ENCODE peak calls at places on chromosomes 1 and 21, in six cellular contexts. I is osteoblast, S is astrocyte of the cerebellum, M is cardiac fibroblast, B is osteocyte, R is esophagus squamous epithelium. V is an unnamed sample.

GRCh38 chr1:2230781-2231666 is 2.9 kb downstream of the SKI start:
- DNase-seq in B (peak), R (no peak), I (peak), M (peak), S (no peak), V (peak)

GRCh38 chr1:192702212-192702993 is 66.5 kb downstream of the RGS13 start:
- DNase-seq in S (peak), R (no peak), M (peak), B (no peak), I (no peak), V (no peak)

GRCh38 chr1:54249798-54250497 is 50.0 kb downstream of the MRPL37 start:
- DNase-seq in B (no peak), I (peak), S (no peak), M (peak), R (no peak), V (no peak)

GRCh38 chr1:183090386-183091006 is 67.3 kb downstream of the LAMC1 start:
- DNase-seq in I (no peak), S (no peak), B (no peak), M (peak), R (no peak), V (no peak)

GRCh38 chr1:24745711-24746582 is 700 bp downstream of the CLIC4 start:
- DNase-seq in B (no peak), S (peak), R (no peak), I (peak), M (peak), V (no peak)

GRCh38 chr1:47752048-47752451 is 245.1 kb downstream of the TRABD2B start:
- DNase-seq in S (no peak), M (no peak), R (no peak), I (no peak), B (no peak), V (peak)

GRCh38 chr1:226993676-226994356 is 53.7 kb downstream of the COQ8A start:
- DNase-seq in B (no peak), M (no peak), I (no peak), R (no peak), S (no peak), V (no peak)

GRCh38 chr1:59057211-59057694 is 239.6 kb upstream of the FGGY start:
- DNase-seq in B (peak), M (peak), I (peak), S (peak), R (no peak), V (peak)

GRCh38 chr21:44353200-44353970 is at the start of gene TRPM2:
- DNase-seq in R (no peak), S (no peak), B (no peak), M (peak), I (peak), V (no peak)

GRCh38 chr21:15874610-15875009 is 144.8 kb downstream of the USP25 start:
- DNase-seq in B (no peak), S (no peak), R (no peak), M (peak), I (no peak), V (no peak)

GRCh38 chr1:226702318-226702956 is 36.6 kb downstream of the ITPKB start:
- DNase-seq in M (peak), B (no peak), R (no peak), S (no peak), I (peak), V (no peak)

GRCh38 chr1:59219926-59220325 is 77.0 kb upstream of the FGGY start:
- DNase-seq in M (no peak), B (no peak), R (no peak), S (no peak), I (no peak), V (no peak)

GRCh38 chr1:151710187-151710586 is 6.4 kb downstream of the CELF3 start:
- DNase-seq in B (no peak), I (peak), M (peak), S (no peak), R (no peak), V (no peak)

GRCh38 chr1:154819628-154820590 is 50.2 kb downstream of the KCNN3 start:
- DNase-seq in M (peak), R (no peak), I (peak), S (no peak), B (no peak), V (no peak)

GRCh38 chr1:167499106-167499505 is 19.2 kb downstream of the CD247 start:
- DNase-seq in I (no peak), S (no peak), B (no peak), R (no peak), M (no peak), V (no peak)

GRCh38 chr1:237287876-237288517 is 246.0 kb downstream of the RYR2 start:
- DNase-seq in M (no peak), S (no peak), B (no peak), I (no peak), R (no peak), V (no peak)

GRCh38 chr1:75723989-75724471 is 479 bp upstream of the ACADM start:
- DNase-seq in R (no peak), I (peak), B (peak), M (peak), S (no peak), V (peak)

GRCh38 chr1:201903135-201903534 is 14.4 kb downstream of the SHISA4 start:
- DNase-seq in I (peak), R (no peak), M (peak), B (no peak), S (no peak), V (no peak)

GRCh38 chr1:183097438-183098051 is 74.3 kb downstream of the LAMC1 start:
- DNase-seq in R (no peak), M (peak), I (no peak), S (no peak), B (no peak), V (no peak)

GRCh38 chr1:47031059-47031458 is 7.6 kb downstream of the CYP4X1 start:
- DNase-seq in I (no peak), S (peak), R (no peak), B (no peak), M (peak), V (no peak)

GRCh38 chr1:61081637-61082335 is 575 bp upstream of the NFIA start:
- DNase-seq in R (no peak), I (peak), M (peak), S (no peak), B (no peak), V (no peak)

GRCh38 chr1:199157494-199157893 is 518.7 kb downstream of the PTPRC start:
- DNase-seq in I (no peak), S (peak), B (no peak), R (no peak), M (peak), V (no peak)

GRCh38 chr1:84653130-84653680 is 37.1 kb downstream of the SSX2IP start:
- DNase-seq in M (peak), S (no peak), B (no peak), R (no peak), I (peak), V (no peak)

GRCh38 chr1:210483821-210484220 is 155.1 kb downstream of the HHAT start:
- DNase-seq in S (no peak), M (no peak), R (no peak), I (no peak), B (no peak), V (no peak)

GRCh38 chr1:243982451-243983018 is 68.5 kb upstream of the ZBTB18 start:
- DNase-seq in M (no peak), I (no peak), R (no peak), S (no peak), B (peak), V (no peak)

GRCh38 chr1:26408604-26409003 is 2.0 kb upstream of the LIN28A start:
- DNase-seq in I (peak), S (peak), M (peak), B (peak), R (no peak), V (peak)
- TF ChIP-seq CTCF in I (no peak), S (no peak), M (no peak), B (no peak), R (no peak), V (no peak)

GRCh38 chr1:26745191-26745590 is 42.6 kb upstream of the PIGV start:
- DNase-seq in R (no peak), B (no peak), S (no peak), M (no peak), I (no peak), V (no peak)

GRCh38 chr1:26747048-26747447 is 40.7 kb upstream of the PIGV start:
- DNase-seq in M (no peak), S (no peak), B (no peak), I (no peak), R (no peak), V (no peak)

GRCh38 chr1:26743426-26744059 is 44.2 kb upstream of the PIGV start:
- DNase-seq in S (no peak), M (no peak), B (no peak), I (no peak), R (no peak), V (no peak)

GRCh38 chr1:26740958-26741357 is 45.1 kb downstream of the ARID1A start:
- DNase-seq in S (no peak), R (no peak), I (no peak), M (no peak), B (no peak), V (no peak)

DNA sequence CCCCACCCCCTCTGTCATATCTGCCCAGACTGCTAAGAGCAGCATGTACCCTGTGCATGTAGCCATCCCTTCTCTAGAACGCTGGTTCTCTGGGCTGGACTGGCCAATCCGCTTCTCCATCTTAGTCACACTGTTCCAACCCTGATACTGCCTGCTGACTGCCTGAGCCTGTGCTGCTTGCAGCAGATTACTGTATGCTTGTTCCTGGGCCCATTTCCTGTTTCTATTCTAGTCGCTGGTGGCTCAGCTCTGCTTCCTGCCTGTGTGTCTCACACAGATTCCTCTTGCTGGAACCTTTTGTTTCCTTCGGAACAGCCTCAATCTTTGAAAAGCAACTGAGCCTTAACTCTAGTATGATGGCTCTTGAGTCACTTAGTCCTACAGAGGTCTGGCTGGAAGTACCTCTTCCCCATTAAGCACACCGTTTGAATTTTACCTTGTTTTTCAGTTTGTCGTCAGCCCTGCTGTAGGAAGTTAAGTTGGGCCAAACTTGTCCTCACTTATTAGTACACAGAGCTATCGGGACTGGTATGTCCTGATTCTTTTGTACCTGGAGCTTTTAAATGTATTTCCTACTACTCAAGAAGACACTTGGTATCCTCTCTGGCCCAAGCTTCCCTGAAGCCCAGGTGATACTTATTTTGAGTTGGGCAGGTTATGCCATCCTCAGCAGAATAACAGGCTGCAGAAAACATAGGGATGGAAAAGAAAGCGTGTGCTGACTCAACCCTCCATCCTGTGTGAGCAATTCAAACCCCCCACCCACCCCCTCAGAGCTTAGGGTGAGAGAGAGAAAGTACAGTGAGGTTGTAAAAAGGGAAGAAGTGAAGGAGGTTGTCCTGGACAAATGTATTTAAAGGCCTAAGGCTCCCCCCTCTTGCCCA is 43.4 kb upstream of the PIGV start:
- DNase-seq in B (no peak), I (peak), S (no peak), M (peak), R (peak), V (no peak)
- TF ChIP-seq CTCF in B (no peak), I (no peak), S (no peak), M (no peak), R (no peak), V (no peak)

GRCh38 chr1:153750026-153750995 is 22.5 kb downstream of the INTS3 start:
- DNase-seq in I (no peak), B (no peak), R (no peak), S (no peak), M (no peak), V (no peak)

GRCh38 chr1:153748903-153749302 is 21.1 kb downstream of the INTS3 start:
- DNase-seq in R (no peak), M (no peak), I (no peak), B (no peak), S (no peak), V (no peak)

GRCh38 chr1:153752561-153753195 is 22.5 kb upstream of the SLC27A3 start:
- DNase-seq in B (no peak), I (peak), M (peak), R (no peak), S (no peak), V (no peak)

GRCh38 chr1:153752072-153752471 is 23.1 kb upstream of the SLC27A3 start:
- DNase-seq in M (peak), S (no peak), I (peak), R (no peak), B (no peak), V (no peak)

DNA sequence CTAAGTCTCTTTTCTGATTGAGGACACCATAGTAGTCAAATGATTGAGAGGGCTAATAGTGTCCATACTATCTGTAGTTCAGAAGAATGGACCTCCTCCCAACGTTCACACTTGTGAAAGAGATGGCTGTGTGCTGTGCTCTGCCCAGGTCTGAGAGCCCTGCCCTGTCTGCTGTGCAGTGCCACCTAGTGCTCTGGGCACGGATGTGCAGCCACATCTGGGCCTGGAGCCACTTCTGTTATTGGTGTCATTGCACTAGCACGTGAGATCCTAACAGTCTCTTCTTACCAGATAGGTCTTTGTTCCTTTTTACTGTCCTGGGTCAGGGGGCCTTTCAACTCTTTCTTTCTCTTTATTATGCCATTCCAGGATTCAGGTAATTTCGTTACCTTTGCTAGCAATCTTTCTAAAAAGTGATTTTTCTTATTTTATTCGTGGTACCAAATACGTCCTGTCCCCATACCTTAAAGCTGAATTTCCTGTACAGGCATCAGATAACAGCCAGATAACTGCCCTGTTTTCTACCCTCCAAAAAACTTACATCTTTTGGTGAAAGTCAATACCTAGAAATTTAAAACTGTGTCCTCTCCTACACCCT is 21.7 kb downstream of the INTS3 start:
- DNase-seq in B (peak), M (peak), R (peak), I (peak), S (peak), V (peak)
- TF ChIP-seq CTCF in B (peak), M (peak), R (peak), I (peak), S (peak), V (peak)

GRCh38 chr21:31479222-31479621 is 135.2 kb upstream of the TIAM1 start:
- DNase-seq in R (no peak), B (no peak), M (no peak), I (no peak), S (no peak), V (no peak)

GRCh38 chr21:31475223-31475622 is 131.2 kb upstream of the TIAM1 start:
- DNase-seq in R (no peak), S (no peak), M (no peak), B (no peak), I (no peak), V (no peak)

GRCh38 chr21:31479714-31480113 is 135.7 kb upstream of the TIAM1 start:
- DNase-seq in I (no peak), R (no peak), B (no peak), S (no peak), M (no peak), V (no peak)

GRCh38 chr21:31473685-31474345 is 129.8 kb upstream of the TIAM1 start:
- DNase-seq in I (no peak), M (no peak), B (no peak), S (no peak), R (no peak), V (no peak)

DNA sequence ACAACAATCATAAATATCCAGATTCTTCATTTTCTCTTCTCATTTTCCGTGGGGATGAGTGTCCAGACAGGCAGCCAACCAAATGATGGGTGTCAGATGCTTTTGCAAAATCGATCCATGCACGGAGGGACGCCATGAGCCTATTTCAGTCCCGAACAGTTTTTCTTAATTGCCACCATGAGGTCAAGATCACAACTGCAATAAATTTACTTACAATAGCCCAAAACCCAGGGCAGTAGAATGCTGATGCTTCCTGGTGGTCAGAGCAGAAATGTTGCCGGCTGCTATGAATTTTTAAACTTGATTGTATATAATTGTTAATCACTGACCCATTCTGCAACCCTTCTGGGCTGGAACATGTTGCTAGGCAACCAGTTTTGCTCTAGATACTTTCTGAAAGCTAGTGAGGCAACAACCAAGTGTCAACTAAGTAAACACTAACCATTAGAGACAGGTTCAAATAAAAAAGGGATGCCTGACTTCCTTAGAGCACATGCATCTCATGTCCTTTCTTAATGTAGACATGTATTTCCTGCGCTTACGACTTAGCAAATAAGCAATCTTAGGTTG is 132.6 kb upstream of the TIAM1 start:
- DNase-seq in I (no peak), B (no peak), R (no peak), S (peak), M (peak), V (no peak)
- TF ChIP-seq CTCF in I (peak), B (no peak), R (no peak), S (peak), M (no peak), V (peak)

GRCh38 chr21:46097826-46098286 is at the start of gene COL6A2:
- DNase-seq in I (peak), R (no peak), B (peak), M (peak), S (no peak), V (peak)
- TF ChIP-seq CTCF in I (no peak), R (no peak), B (peak), M (no peak), S (peak), V (peak)

V was measured in type B pancreatic cell.